ENCODE peak calls at places on chromosomes 7 and 10, in four cellular contexts. T is HFF-Myc, M is neural progenitor cell, X is GM06990. H is an unnamed sample.
A peak's percentile ranks its signal among the peaks of the same experiment; 100 is the strongest.

GRCh38 chr7:70669859-70670258 is 462.1 kb upstream of the GALNT17 start:
- DNase-seq in X (no peak), T (no peak), M (no peak), H (no peak)

GRCh38 chr7:101917566-101917965 is 100.1 kb downstream of the CUX1 start:
- DNase-seq in T (no peak), X (no peak), M (no peak), H (no peak)

GRCh38 chr7:94700926-94701554 is 45.1 kb upstream of the SGCE start:
- DNase-seq in M (no peak), X (no peak), T (no peak), H (no peak)

GRCh38 chr10:83153714-83154113 is 985.6 kb upstream of the GHITM start:
- DNase-seq in M (peak; percentile 15), X (no peak), T (no peak), H (no peak)

GRCh38 chr7:14806886-14807285 is 95.7 kb downstream of the DGKB start:
- DNase-seq in M (no peak), T (no peak), X (no peak), H (no peak)

GRCh38 chr7:37095122-37095521 is 353.5 kb downstream of the ELMO1 start:
- DNase-seq in X (no peak), T (no peak), M (no peak), H (no peak)

GRCh38 chr10:127343831-127344230 is 147.4 kb upstream of the INSYN2A start:
- DNase-seq in X (no peak), T (no peak), M (no peak), H (no peak)

GRCh38 chr10:17747883-17748550 is 4.0 kb upstream of the TMEM236 start:
- DNase-seq in X (no peak), T (no peak), M (no peak), H (no peak)

DNA sequence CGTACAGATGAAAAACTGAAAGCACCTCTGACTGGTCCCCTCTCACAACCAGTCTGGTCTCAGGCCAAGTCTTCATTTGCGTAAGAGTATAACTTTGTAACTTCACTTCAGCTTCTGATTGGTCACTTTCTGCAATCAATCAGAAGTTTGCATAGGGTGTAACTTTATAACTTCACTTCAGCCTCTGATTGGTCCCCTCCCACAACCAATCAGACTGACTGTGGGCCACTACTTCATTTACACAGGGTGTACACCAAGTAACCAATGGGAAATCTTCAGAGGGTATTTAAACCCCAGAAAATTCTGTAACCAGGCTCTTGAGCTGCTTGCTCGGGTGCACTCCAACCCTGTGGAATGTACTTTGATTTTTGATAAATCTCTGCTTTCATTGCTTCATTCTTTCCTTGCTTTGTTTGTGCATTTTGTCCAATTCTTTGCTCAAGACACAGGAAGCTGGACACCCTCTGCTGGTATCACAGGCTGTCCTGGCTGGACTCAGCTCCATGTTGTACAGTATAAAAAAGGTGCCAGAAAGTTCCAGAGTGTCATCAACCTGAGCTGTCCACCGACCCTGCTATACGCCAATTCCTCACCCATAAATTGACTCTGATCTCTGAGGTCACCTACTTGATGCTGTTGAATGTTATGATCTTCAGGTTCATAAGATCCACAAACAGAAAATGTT is 74.5 kb downstream of the COBL start:
- DNase-seq in T (no peak), X (no peak), M (no peak), H (no peak)
- TF ChIP-seq CTCF in T (no peak), X (no peak), M (no peak), H (no peak)

DNA sequence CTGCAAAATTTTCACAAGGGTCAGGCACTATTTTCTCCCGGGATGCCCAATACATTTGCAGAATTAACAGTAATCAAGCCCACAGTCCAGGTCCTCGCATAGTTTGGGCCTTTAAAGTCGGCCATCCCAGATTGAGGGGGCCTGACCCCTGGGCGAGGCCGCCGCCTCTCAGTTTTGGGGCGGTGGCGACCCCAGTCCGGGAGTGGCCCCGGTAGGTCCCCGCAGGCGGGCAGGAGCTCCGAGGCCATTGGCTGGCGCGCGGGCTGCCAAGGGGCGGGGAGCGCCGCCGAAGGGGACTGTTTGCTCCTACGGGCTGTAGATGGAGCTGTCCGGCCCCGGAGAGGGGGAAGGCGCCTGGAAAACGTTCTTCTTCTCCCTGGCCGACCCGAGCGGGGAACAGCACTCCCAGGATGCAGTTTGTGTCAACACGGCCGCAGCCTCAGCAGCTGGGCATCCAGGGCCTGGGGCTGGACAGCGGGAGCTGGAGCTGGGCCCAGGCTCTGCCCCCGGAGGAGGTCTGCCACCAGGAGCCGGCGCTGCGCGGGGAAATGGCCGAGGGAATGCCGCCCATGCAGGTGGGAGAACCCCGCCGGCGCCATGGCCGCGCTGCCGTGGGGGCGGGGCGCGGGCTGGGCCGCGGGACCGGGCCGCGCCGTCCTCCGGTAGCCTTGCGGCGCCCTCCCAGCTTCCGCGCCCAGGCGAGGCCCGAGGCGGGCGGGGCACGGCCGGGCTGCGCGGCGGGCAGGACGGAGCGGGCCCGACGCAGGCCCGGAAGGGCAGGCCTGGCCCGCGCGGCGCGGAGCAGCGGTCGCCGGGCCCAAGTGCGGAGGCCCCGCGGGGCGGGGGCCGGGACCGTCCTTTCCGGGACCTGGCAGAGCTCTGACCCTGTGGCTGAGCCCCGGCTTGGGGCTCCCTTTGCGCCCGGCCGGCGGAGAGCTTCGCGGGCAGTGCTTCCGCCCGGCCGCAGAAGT is at the start of gene ZNF282:
- DNase-seq in M (peak; percentile 95), T (peak; percentile 55), X (peak; percentile 87), H (peak; percentile 96)
- TF ChIP-seq CTCF in M (peak; percentile 67), T (peak; percentile 57), X (peak; percentile 72), H (peak; percentile 57)

GRCh38 chr7:124171068-124171467 is 138.2 kb upstream of the TMEM229A start:
- DNase-seq in X (no peak), T (no peak), M (peak; percentile 50), H (no peak)
- TF ChIP-seq CTCF in X (peak; percentile 32), T (peak; percentile 10), M (peak; percentile 57), H (peak; percentile 26)

DNA sequence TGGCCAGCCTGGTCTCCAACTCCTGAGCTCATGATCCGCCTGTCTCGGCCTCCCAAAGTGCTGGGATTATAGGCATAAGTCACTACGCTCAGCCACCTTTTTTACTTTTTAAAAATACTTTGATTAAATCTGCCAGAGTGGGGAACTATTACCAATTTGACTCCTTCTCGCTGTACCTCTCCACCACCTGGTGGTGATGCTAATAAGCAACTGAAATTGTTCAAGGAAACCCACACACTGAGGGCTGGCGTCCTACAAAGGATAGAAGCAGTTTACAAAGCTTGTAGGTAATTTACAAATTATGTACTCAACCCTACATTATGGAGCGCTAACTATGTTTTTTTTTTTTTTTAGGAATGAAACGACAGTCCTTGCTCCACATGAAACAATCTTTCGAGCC is 111.1 kb downstream of the CPED1 start:
- DNase-seq in T (no peak), M (peak; percentile 28), X (no peak), H (no peak)
- TF ChIP-seq CTCF in T (peak; percentile 22), M (peak; percentile 41), X (peak; percentile 28), H (no peak)

H was measured in GM13976.